ENCODE peak calls at places on chromosomes 16 and 17, in six cellular contexts. Q is pancreas, T is IMR-90, B is stomach, F is neural progenitor cell, O is upper lobe of right lung. Z is an unnamed sample.

GRCh38 chr16:24102120-24102740 is 153.9 kb upstream of the CACNG3 start:
- DNase-seq in Q (no peak), T (no peak), B (no peak), F (no peak), O (no peak), Z (peak)

GRCh38 chr16:19184823-19185509 is 16.9 kb downstream of the SYT17 start:
- DNase-seq in Q (no peak), T (no peak), B (no peak), F (no peak), O (no peak), Z (peak)

GRCh38 chr17:67482784-67483183 is 105.7 kb downstream of the PITPNC1 start:
- DNase-seq in Q (no peak), T (no peak), B (no peak), F (no peak), O (no peak), Z (peak)

GRCh38 chr16:29900102-29900887 is at the start of gene ASPHD1:
- DNase-seq in Q (peak), T (peak), B (peak), F (peak), O (peak), Z (peak)

GRCh38 chr17:14508156-14508555 is 207.3 kb downstream of the HS3ST3B1 start:
- DNase-seq in Q (no peak), T (no peak), B (no peak), F (no peak), O (no peak), Z (no peak)

GRCh38 chr17:72528683-72529082 is 407.9 kb downstream of the SOX9 start:
- DNase-seq in Q (no peak), T (no peak), B (no peak), F (no peak), O (no peak), Z (no peak)

GRCh38 chr17:40617678-40618240 is 29.9 kb downstream of the SMARCE1 start:
- DNase-seq in Q (no peak), T (no peak), B (no peak), F (peak), O (no peak), Z (peak)

GRCh38 chr17:81523139-81524062 is 4.8 kb upstream of the FSCN2 start:
- DNase-seq in Q (peak), T (peak), B (peak), F (peak), O (no peak), Z (peak)

GRCh38 chr16:180101-180920 is at the start of gene HBQ1:
- DNase-seq in Q (peak), T (no peak), B (no peak), F (peak), O (no peak), Z (peak)

GRCh38 chr17:58382885-58383248 is 30.9 kb upstream of the SUPT4H1 start:
- DNase-seq in Q (no peak), T (no peak), B (no peak), F (no peak), O (no peak), Z (no peak)

GRCh38 chr17:48840441-48840840 is 9.6 kb downstream of the CALCOCO2 start:
- DNase-seq in Q (no peak), T (no peak), B (no peak), F (peak), O (no peak), Z (no peak)

GRCh38 chr17:65194670-65195334 is 57.6 kb downstream of the RGS9 start:
- DNase-seq in Q (no peak), T (no peak), B (peak), F (no peak), O (no peak), Z (peak)

GRCh38 chr17:83174859-83175550 is 95.6 kb downstream of the METRNL start:
- DNase-seq in Q (no peak), T (no peak), B (no peak), F (no peak), O (no peak), Z (peak)

GRCh38 chr17:83175551-83176271 is 96.3 kb downstream of the METRNL start:
- DNase-seq in Q (no peak), T (no peak), B (no peak), F (no peak), O (no peak), Z (peak)

GRCh38 chr17:83171661-83172060 is 92.3 kb downstream of the METRNL start:
- DNase-seq in Q (peak), T (no peak), B (no peak), F (peak), O (no peak), Z (peak)

GRCh38 chr17:83173997-83174858 is 94.8 kb downstream of the METRNL start:
- DNase-seq in Q (peak), T (peak), B (no peak), F (peak), O (no peak), Z (peak)

DNA sequence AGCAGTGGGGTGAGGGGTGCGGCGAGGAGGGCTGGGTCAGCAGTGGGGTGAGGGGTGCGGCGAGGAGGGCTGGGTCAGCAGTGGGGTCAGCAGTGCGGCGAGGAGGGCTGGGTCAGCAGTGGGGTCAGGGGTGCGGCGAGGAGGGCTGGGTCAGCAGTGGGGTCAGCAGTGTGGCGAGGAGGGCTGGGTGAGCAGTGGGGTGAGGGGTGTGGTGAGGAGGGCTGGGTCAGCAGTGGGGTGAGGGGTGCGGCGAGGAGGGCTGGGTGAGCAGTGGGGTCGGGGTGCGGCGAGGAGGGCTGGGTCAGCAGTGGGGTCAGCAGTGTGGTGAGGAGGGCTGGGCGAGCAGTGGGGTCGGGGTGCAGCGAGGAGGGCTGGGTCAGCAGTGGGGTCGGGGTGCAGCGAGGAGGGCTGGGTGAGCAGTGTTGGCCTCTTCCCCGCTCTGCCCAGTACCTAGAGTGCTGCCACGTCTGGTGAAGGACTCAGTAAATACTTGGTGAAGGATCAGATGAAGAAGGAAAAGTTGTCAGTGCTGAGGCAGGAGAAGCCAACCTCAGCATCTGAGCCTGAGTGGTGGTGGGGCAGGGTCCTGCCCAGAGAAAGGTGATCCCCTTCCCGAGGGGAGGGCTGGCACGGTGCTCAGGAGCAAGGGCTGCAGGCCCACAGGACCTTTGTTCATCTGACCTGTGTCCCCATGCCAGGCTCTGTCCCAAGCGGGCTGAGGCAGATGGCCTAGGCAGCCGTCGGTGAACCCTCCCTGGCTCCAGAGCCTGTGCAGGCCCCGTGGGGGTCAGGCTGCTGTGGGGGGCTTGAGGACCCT is 94.0 kb downstream of the METRNL start:
- DNase-seq in Q (no peak), T (no peak), B (no peak), F (no peak), O (no peak), Z (peak)
- H3K27ac ChIP-seq in Q (no peak), T (no peak), B (no peak), F (no peak), O (no peak), Z (no peak)

DNA sequence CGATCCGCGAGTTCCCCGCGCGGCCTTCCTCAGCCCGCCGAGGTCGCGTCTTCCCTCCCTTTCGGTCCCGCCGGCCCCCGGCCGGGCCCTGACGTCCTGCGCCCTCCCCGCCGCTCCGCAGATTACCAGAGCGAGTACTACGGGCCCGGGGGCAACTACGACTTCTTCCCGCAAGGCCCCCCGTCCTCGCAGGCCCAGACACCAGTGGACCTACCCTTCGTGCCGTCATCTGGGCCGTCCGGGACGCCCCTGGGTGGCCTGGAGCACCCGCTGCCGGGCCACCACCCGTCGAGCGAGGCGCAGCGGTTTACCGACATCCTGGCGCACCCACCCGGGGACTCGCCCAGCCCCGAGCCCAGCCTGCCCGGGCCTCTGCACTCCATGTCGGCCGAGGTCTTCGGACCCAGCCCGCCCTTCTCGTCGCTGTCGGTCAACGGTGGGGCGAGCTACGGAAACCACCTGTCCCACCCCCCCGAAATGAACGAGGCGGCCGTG is 5.4 kb downstream of the LHX1 start:
- DNase-seq in Q (peak), T (no peak), B (no peak), F (peak), O (no peak), Z (peak)
- H3K4me3 ChIP-seq in Q (no peak), T (no peak), B (peak), F (peak), O (no peak), Z (peak)

GRCh38 chr16:50739031-50739430 is 2.9 kb upstream of the CYLD start:
- DNase-seq in Q (no peak), T (no peak), B (no peak), F (no peak), O (no peak), Z (no peak)
- H3K27ac ChIP-seq in Q (no peak), T (no peak), B (no peak), F (no peak), O (no peak), Z (no peak)

GRCh38 chr16:87487361-87487924 is 5.4 kb downstream of the ZCCHC14 start:
- DNase-seq in Q (peak), T (no peak), B (peak), F (peak), O (peak), Z (peak)
- H3K4me3 ChIP-seq in Q (peak), T (no peak), B (peak), F (peak), O (peak), Z (no peak)

GRCh38 chr16:78878570-78878969 is 722.0 kb downstream of the MAF start:
- DNase-seq in Q (no peak), T (no peak), B (no peak), F (no peak), O (no peak), Z (no peak)

GRCh38 chr16:78882150-78882549 is 718.4 kb downstream of the MAF start:
- DNase-seq in Q (no peak), T (no peak), B (no peak), F (no peak), O (no peak), Z (no peak)

GRCh38 chr16:78879046-78879445 is 721.5 kb downstream of the MAF start:
- DNase-seq in Q (no peak), T (no peak), B (no peak), F (no peak), O (no peak), Z (no peak)

GRCh38 chr16:78884199-78884598 is 716.3 kb downstream of the MAF start:
- DNase-seq in Q (no peak), T (no peak), B (no peak), F (no peak), O (no peak), Z (no peak)

DNA sequence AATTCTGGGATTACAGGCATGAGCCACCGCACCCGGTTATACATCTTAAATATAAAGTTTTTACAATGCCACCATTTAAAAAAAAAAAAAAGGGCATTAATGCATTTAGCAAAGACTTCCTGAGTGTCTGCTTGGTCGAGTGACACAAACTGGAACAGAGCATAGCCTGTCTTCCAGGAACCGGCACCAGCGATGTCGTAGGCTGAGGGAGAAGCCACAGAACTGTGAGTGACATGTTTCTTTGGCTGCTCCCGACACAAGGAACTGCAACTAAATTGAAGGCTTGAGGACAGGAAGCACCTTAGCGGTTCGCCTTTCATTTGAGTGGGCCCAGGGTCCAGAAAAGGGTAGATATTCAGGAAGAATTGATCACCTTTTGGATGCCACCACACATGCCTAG is 717.8 kb downstream of the MAF start:
- DNase-seq in Q (no peak), T (no peak), B (no peak), F (no peak), O (no peak), Z (no peak)
- H3K27ac ChIP-seq in Q (no peak), T (no peak), B (no peak), F (no peak), O (no peak), Z (no peak)

DNA sequence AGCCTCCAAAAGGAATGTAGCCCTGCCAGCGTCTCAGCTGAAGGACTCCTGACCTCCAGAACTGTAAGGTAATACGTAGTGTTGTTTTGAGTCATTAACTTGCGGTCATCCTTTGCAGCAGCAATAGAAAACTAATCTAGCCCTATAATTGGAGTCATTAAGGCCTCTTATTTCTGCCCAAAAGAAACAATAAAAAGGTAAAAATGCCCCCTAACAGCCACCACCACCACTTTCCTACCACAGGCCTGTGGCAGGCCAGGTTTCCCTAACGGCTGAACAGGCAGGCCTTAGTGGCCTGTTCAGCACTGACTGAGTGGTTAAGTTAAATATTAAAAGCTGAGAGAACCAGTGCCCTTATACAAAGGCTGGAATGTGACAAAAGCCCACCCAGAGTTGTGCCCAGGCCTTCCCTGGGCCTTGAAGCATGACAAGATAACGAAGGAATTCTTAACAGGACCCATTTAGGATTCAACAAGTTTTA is 286.5 kb upstream of the ERCC4 start:
- DNase-seq in Q (no peak), T (no peak), B (no peak), F (no peak), O (no peak), Z (peak)
- H3K4me3 ChIP-seq in Q (no peak), T (no peak), B (no peak), F (no peak), O (no peak), Z (peak)

GRCh38 chr17:915416-916201 is 64.0 kb downstream of the NXN start:
- DNase-seq in Q (no peak), T (no peak), B (no peak), F (peak), O (no peak), Z (no peak)

GRCh38 chr17:910503-911194 is 68.9 kb downstream of the NXN start:
- DNase-seq in Q (no peak), T (no peak), B (no peak), F (no peak), O (no peak), Z (no peak)

GRCh38 chr17:916315-916714 is 63.3 kb downstream of the NXN start:
- DNase-seq in Q (no peak), T (no peak), B (no peak), F (no peak), O (no peak), Z (no peak)

GRCh38 chr17:909642-910323 is 69.8 kb downstream of the NXN start:
- DNase-seq in Q (no peak), T (no peak), B (no peak), F (no peak), O (no peak), Z (no peak)

DNA sequence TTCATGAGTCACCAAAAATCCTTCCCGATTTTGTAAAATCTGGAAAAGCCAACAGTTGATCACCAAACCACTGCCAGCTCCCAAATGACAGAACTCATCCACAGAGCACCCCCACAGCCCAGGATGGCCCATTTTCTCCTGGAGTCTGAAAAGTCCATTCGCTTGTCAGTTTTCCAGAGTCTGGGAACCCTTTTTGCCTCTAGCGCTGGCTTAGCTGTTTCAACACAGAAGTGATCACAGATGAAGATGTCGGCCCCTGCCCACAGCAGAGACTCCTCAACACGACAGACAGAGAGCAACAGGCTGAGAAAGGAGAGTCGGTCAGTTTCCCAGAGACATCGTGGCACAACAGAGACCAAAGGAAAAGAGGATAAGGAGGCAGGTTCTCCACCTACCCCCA is 66.4 kb downstream of the NXN start:
- DNase-seq in Q (no peak), T (no peak), B (no peak), F (no peak), O (no peak), Z (no peak)
- H3K27ac ChIP-seq in Q (no peak), T (no peak), B (no peak), F (no peak), O (no peak), Z (no peak)

DNA sequence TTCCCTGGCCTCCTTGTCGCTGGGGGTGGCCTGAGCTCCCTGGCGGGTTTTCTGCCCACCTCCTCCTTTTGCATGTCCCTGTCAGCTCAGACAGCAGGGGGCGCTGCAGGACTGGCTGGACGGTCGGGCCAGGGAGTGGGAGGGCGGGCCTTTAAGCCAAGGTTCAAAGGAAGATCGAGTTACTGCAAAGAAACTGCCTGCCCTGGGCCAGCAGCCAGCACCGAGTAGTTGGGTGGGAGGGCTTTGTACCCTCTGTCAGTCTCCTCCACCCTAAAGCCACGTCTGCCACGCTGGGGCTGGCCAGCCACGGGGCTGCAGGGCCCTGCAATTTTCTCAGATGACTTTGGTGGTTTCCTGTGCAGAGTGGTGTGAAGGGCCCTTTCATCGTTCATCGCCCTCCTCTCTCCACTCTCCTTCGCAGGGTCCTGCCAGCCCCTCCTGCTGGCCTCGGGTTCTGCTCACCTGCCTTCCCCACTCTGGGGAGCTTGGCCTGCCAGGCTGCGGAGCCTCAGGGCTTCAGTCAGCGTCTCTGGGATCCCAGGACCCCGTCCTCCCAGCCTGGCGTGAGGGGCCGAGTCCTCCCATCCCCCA is 12.3 kb downstream of the GPR142 start:
- DNase-seq in Q (peak), T (peak), B (peak), F (peak), O (peak), Z (peak)
- H3K4me3 ChIP-seq in Q (no peak), T (no peak), B (peak), F (no peak), O (peak), Z (no peak)

Z was measured in endodermal cell.